ENCODE peak calls at places on chromosomes 12 and 14, in nine cellular contexts. O, Q, D, K, H, E, C, I and L are unnamed samples.

GRCh38 chr12:94032368-94032767 is 116.0 kb upstream of the PLXNC1 start:
- DNase-seq in I (no peak), H (no peak), E (peak; percentile 20), K (no peak), D (no peak), Q (no peak), C (no peak), O (no peak), L (no peak)

GRCh38 chr12:52300796-52301691 is 9.7 kb upstream of the KRT81 start:
- DNase-seq in H (no peak), K (no peak), C (no peak), I (no peak), O (no peak), D (no peak), E (no peak), Q (no peak), L (no peak)

GRCh38 chr12:95318071-95318545 is 100.5 kb downstream of the VEZT start:
- DNase-seq in O (no peak), H (no peak), D (peak; percentile 92), K (no peak), Q (no peak), I (peak; percentile 64), C (no peak), E (no peak), L (no peak)

GRCh38 chr14:85426068-85426935 is 103.6 kb upstream of the FLRT2 start:
- DNase-seq in I (no peak), D (no peak), E (no peak), H (no peak), K (no peak), O (no peak), C (no peak), Q (no peak), L (no peak)

GRCh38 chr12:11891350-11892064 is 179.2 kb upstream of the BCL2L14 start:
- DNase-seq in C (no peak), Q (no peak), I (no peak), H (no peak), D (no peak), E (no peak), O (no peak), K (no peak), L (no peak)

GRCh38 chr12:19969476-19969875 is 398.9 kb upstream of the PDE3A start:
- DNase-seq in O (no peak), Q (no peak), H (no peak), K (no peak), I (no peak), D (no peak), E (no peak), C (no peak), L (no peak)

GRCh38 chr12:10571141-10571540 is 42.3 kb downstream of the MAGOHB start:
- DNase-seq in I (no peak), E (no peak), H (no peak), C (no peak), O (no peak), D (no peak), Q (no peak), K (no peak), L (no peak)

GRCh38 chr12:49698619-49699545 is 8.3 kb downstream of the FMNL3 start:
- DNase-seq in E (no peak), O (no peak), K (no peak), I (no peak), H (no peak), D (peak; percentile 67), C (no peak), Q (no peak), L (no peak)

GRCh38 chr14:91061309-91061887 is 957 bp upstream of the RPS6KA5 start:
- DNase-seq in H (no peak), E (no peak), C (no peak), Q (no peak), K (no peak), O (no peak), I (no peak), D (no peak), L (no peak)

GRCh38 chr14:91058017-91058675 is 2.3 kb downstream of the RPS6KA5 start:
- DNase-seq in E (no peak), H (no peak), Q (no peak), D (no peak), K (no peak), C (no peak), O (no peak), I (no peak), L (no peak)

GRCh38 chr14:91060472-91061308 is at the start of gene RPS6KA5:
- DNase-seq in H (peak; percentile 100), K (peak; percentile 100), C (peak; percentile 100), D (peak; percentile 100), E (peak; percentile 100), O (peak; percentile 100), I (peak; percentile 99), Q (peak; percentile 96), L (peak; percentile 41)

GRCh38 chr14:91062600-91062999 is 2.2 kb upstream of the RPS6KA5 start:
- DNase-seq in D (no peak), C (no peak), I (no peak), H (no peak), Q (no peak), K (no peak), O (no peak), E (no peak), L (no peak)

DNA sequence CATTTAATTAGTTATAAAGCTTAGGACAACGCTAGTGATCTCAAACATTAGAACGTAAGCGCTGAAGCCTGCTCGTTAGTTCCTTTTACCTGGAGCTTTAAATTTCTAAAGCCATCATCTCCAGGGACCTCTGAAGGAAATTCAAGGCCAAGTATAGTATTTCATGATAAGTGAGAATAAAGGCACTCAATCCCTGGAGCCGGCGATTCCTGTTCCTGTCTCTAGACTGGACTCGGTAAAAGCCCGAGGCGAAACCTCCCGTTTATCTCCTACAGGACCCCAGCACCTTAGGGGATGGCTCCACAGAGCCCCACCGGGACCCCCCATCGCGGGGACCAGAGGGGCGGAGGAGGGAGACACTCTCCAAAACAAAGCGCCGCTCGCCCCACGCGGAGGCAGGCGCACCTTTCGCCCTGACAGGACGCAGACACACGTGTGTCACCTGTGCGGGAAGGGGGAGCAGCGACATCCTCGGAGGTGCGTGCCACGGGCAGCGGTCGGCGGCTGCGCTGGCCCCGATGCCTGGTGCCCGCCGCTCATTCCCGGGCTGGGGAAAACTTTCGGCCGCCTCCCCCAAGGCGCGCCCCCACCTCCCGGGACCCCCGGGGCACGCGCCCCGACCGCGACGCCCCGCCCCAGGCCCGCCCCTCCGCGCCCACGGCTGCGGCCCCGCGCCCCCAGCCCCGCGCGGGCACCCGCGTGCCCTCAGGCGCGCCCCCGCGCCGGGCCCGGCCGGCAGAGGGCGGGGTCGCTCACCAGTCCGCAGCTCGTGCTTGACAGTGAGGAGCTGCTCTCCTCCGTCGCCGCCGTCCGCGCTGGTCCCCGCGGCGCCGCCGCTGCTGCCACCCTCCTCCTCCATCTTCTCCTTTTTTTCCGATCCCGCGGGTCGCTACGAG is 617 bp downstream of the RPS6KA5 start:
- DNase-seq in O (no peak), C (peak; percentile 42), D (no peak), Q (peak; percentile 21), H (peak; percentile 84), K (peak; percentile 68), I (peak; percentile 28), E (no peak), L (no peak)
- TF ChIP-seq CTCF in O (no peak), C (no peak), D (no peak), Q (peak; percentile 26), H (no peak), K (no peak), I (peak; percentile 40), E (no peak), L (no peak)

GRCh38 chr14:71320107-71320733 is 413.0 kb downstream of the PCNX1 start:
- DNase-seq in D (peak; percentile 99), H (peak; percentile 99), K (peak; percentile 97), I (peak; percentile 98), Q (peak; percentile 94), O (peak; percentile 95), E (peak; percentile 98), C (peak; percentile 98), L (peak; percentile 71)

GRCh38 chr14:71320734-71321555 is 413.7 kb downstream of the PCNX1 start:
- DNase-seq in O (no peak), E (peak; percentile 68), K (peak; percentile 73), Q (peak; percentile 49), I (peak; percentile 61), D (peak; percentile 62), C (peak; percentile 65), H (peak; percentile 80), L (no peak)

GRCh38 chr14:71324767-71325272 is 417.6 kb downstream of the PCNX1 start:
- DNase-seq in K (no peak), I (no peak), H (no peak), O (no peak), C (no peak), E (no peak), D (no peak), Q (no peak), L (no peak)

GRCh38 chr14:71321556-71322315 is 414.5 kb downstream of the PCNX1 start:
- DNase-seq in K (no peak), C (no peak), O (peak; percentile 65), I (peak; percentile 76), Q (peak; percentile 6), E (no peak), H (no peak), D (peak; percentile 69), L (no peak)

DNA sequence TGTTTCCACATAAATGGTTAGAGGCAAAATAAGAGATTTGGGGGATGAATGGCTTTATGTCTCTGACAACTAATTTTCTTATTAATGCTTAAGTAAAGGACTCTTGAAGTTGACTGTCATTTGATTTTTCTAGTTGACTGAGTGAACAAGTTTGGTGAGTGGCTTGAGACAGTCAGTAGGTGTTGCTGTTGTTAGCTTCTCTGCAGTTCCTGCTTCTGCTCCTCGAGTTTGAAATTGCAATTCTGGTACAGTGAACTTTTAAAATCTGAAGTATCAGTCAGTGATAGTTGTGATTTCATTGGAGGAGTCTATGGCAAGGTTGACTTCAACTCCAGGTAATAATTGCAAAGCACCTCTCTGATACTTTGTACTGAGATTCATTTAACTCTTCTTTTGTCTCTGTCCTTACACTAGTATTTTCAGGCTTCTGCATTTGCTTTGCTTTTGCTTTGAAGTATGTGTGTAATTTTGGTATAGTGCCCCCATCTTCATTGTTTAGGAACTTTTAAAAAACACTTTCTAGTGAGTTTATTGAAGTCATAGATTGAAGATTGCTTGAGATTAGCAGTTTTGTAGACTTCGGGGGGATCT is 415.5 kb downstream of the PCNX1 start:
- DNase-seq in O (no peak), D (peak; percentile 72), C (no peak), E (no peak), Q (no peak), I (peak; percentile 26), H (no peak), K (no peak), L (no peak)
- TF ChIP-seq CTCF in O (peak; percentile 20), D (peak; percentile 76), C (peak; percentile 20), E (peak; percentile 29), Q (no peak), I (peak; percentile 57), H (peak; percentile 25), K (peak; percentile 40), L (peak; percentile 35)

GRCh38 chr14:103432627-103433026 is 47.4 kb downstream of the MARK3 start:
- DNase-seq in K (no peak), E (no peak), O (no peak), D (no peak), H (no peak), I (no peak), Q (no peak), C (no peak), L (no peak)
- TF ChIP-seq CTCF in K (no peak), E (no peak), O (no peak), D (no peak), H (no peak), I (no peak), Q (no peak), C (no peak), L (no peak)

DNA sequence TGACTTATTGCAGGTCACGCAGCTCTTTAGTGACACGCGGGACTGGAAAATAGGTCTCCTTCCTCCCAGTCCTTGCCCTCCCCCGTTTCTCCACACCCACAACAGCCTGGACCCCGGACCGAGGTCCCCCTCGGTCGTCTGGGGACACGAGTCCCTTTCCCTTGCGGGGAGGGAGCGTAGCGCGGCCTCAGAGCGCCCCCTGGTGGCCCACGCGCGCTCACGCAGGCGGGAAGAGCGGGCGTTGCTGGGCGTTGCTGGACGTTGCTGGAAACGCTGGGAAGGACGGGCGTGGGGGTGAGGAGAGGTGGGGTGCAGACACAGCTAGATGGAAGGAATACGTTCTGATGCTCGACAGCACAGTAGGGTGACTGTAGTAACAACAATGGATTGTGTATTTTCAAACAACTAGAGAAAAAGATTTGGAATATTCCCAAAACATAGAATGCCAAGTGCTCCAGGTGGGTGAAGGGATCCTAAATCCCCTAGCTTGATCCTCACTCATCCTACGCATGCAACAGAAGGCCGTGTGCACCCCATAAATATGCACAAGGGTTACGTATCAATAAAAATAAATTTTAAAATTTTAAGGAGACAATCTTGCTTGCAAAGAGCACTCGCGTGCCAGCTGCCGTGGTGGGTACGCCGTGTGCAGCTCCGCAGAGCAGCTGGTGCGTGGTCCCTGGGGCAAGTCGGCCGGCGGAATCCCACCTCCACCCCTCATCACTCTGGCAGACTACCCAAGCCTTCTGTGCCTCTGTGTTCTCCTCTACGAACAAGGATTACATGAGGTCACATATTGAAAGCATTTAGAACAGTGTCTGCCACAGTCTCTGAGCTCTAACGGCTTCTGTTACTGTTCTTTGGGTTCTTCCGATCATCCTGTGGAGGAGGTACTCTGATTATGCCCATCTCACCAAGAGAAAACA is 87.4 kb downstream of the B4GALNT3 start:
- DNase-seq in C (peak; percentile 64), O (peak; percentile 34), H (peak; percentile 74), I (peak; percentile 67), E (peak; percentile 67), Q (peak; percentile 85), D (peak; percentile 39), K (peak; percentile 75), L (peak; percentile 95)
- TF ChIP-seq CTCF in C (peak; percentile 96), O (peak; percentile 97), H (peak; percentile 88), I (peak; percentile 82), E (peak; percentile 98), Q (peak; percentile 100), D (peak; percentile 95), K (peak; percentile 99), L (peak; percentile 93)